ENCODE peak calls at places on chromosomes 16 and 17, in ten cellular contexts. One of them, this sample, is unnamed.

GRCh38 chr16:68072038-68072695 is 13.0 kb upstream of the NFATC3 start:
- DNase-seq in skeletal muscle cell: no peak
- DNase-seq in DMS79 treated with DMSO at 0.1 percent for 48 hours: no peak
- DNase-seq in caudate nucleus: no peak
- DNase-seq in CD14-positive monocyte: no peak
- DNase-seq in non-pigmented ciliary epithelial cell: no peak
- DNase-seq in RWPE1: peak
- DNase-seq in HEK293T: no peak
- DNase-seq in memory B cell: no peak
- DNase-seq in LoVo: peak
- DNase-seq in this sample: peak

GRCh38 chr17:83196088-83196765 is 116.8 kb downstream of the METRNL start:
- DNase-seq in skeletal muscle cell: peak
- DNase-seq in DMS79 treated with DMSO at 0.1 percent for 48 hours: no peak
- DNase-seq in caudate nucleus: no peak
- DNase-seq in CD14-positive monocyte: peak
- DNase-seq in non-pigmented ciliary epithelial cell: no peak
- DNase-seq in RWPE1: no peak
- DNase-seq in HEK293T: no peak
- DNase-seq in memory B cell: no peak
- DNase-seq in LoVo: no peak
- DNase-seq in this sample: peak

GRCh38 chr16:474420-475122 is 49.1 kb downstream of the RAB11FIP3 start:
- DNase-seq in skeletal muscle cell: no peak
- DNase-seq in DMS79 treated with DMSO at 0.1 percent for 48 hours: no peak
- DNase-seq in caudate nucleus: peak
- DNase-seq in CD14-positive monocyte: no peak
- DNase-seq in non-pigmented ciliary epithelial cell: no peak
- DNase-seq in RWPE1: no peak
- DNase-seq in HEK293T: no peak
- DNase-seq in memory B cell: no peak
- DNase-seq in LoVo: no peak
- DNase-seq in this sample: no peak

GRCh38 chr17:63775420-63775819 is 1.4 kb downstream of the DDX42 start:
- DNase-seq in skeletal muscle cell: no peak
- DNase-seq in DMS79 treated with DMSO at 0.1 percent for 48 hours: no peak
- DNase-seq in caudate nucleus: no peak
- DNase-seq in CD14-positive monocyte: no peak
- DNase-seq in non-pigmented ciliary epithelial cell: no peak
- DNase-seq in RWPE1: no peak
- DNase-seq in HEK293T: no peak
- DNase-seq in memory B cell: no peak
- DNase-seq in LoVo: no peak
- DNase-seq in this sample: peak

GRCh38 chr17:46841561-46842379 is 9.6 kb upstream of the WNT9B start:
- DNase-seq in skeletal muscle cell: no peak
- DNase-seq in DMS79 treated with DMSO at 0.1 percent for 48 hours: no peak
- DNase-seq in caudate nucleus: no peak
- DNase-seq in CD14-positive monocyte: no peak
- DNase-seq in non-pigmented ciliary epithelial cell: no peak
- DNase-seq in RWPE1: no peak
- DNase-seq in HEK293T: peak
- DNase-seq in memory B cell: no peak
- DNase-seq in LoVo: no peak
- DNase-seq in this sample: peak

GRCh38 chr16:53081686-53082407 is 27.1 kb downstream of the CHD9 start:
- DNase-seq in skeletal muscle cell: no peak
- DNase-seq in DMS79 treated with DMSO at 0.1 percent for 48 hours: no peak
- DNase-seq in caudate nucleus: no peak
- DNase-seq in CD14-positive monocyte: no peak
- DNase-seq in non-pigmented ciliary epithelial cell: no peak
- DNase-seq in RWPE1: no peak
- DNase-seq in HEK293T: no peak
- DNase-seq in memory B cell: no peak
- DNase-seq in LoVo: no peak
- DNase-seq in this sample: no peak

GRCh38 chr17:81050645-81051625 is 16.0 kb downstream of the BAIAP2 start:
- DNase-seq in skeletal muscle cell: no peak
- DNase-seq in DMS79 treated with DMSO at 0.1 percent for 48 hours: no peak
- DNase-seq in caudate nucleus: no peak
- DNase-seq in CD14-positive monocyte: no peak
- DNase-seq in non-pigmented ciliary epithelial cell: no peak
- DNase-seq in RWPE1: no peak
- DNase-seq in HEK293T: no peak
- DNase-seq in memory B cell: no peak
- DNase-seq in LoVo: no peak
- DNase-seq in this sample: no peak

GRCh38 chr17:15431766-15432165 is 35.7 kb downstream of the CDRT4 start:
- DNase-seq in skeletal muscle cell: no peak
- DNase-seq in DMS79 treated with DMSO at 0.1 percent for 48 hours: no peak
- DNase-seq in caudate nucleus: no peak
- DNase-seq in CD14-positive monocyte: no peak
- DNase-seq in non-pigmented ciliary epithelial cell: no peak
- DNase-seq in RWPE1: no peak
- DNase-seq in HEK293T: no peak
- DNase-seq in memory B cell: no peak
- DNase-seq in LoVo: no peak
- DNase-seq in this sample: no peak

GRCh38 chr16:57013268-57013667 is 23.9 kb downstream of the NLRC5 start:
- DNase-seq in skeletal muscle cell: no peak
- DNase-seq in DMS79 treated with DMSO at 0.1 percent for 48 hours: no peak
- DNase-seq in caudate nucleus: no peak
- DNase-seq in CD14-positive monocyte: no peak
- DNase-seq in non-pigmented ciliary epithelial cell: peak
- DNase-seq in RWPE1: no peak
- DNase-seq in HEK293T: no peak
- DNase-seq in memory B cell: no peak
- DNase-seq in LoVo: no peak
- DNase-seq in this sample: peak

GRCh38 chr17:3385869-3386816 is at the start of gene OR3A2:
- DNase-seq in skeletal muscle cell: no peak
- DNase-seq in DMS79 treated with DMSO at 0.1 percent for 48 hours: no peak
- DNase-seq in caudate nucleus: no peak
- DNase-seq in CD14-positive monocyte: no peak
- DNase-seq in non-pigmented ciliary epithelial cell: no peak
- DNase-seq in RWPE1: peak
- DNase-seq in HEK293T: no peak
- DNase-seq in memory B cell: no peak
- DNase-seq in LoVo: no peak
- DNase-seq in this sample: no peak

GRCh38 chr16:726438-727290 is at the start of the genes CCDC78 and HAGHL:
- DNase-seq in skeletal muscle cell: no peak
- DNase-seq in DMS79 treated with DMSO at 0.1 percent for 48 hours: no peak
- DNase-seq in caudate nucleus: no peak
- DNase-seq in CD14-positive monocyte: no peak
- DNase-seq in non-pigmented ciliary epithelial cell: no peak
- DNase-seq in RWPE1: no peak
- DNase-seq in HEK293T: peak
- DNase-seq in memory B cell: peak
- DNase-seq in LoVo: peak
- DNase-seq in this sample: peak

GRCh38 chr16:9055661-9056060 is 35.8 kb upstream of the HAPSTR1 start:
- DNase-seq in skeletal muscle cell: no peak
- DNase-seq in DMS79 treated with DMSO at 0.1 percent for 48 hours: no peak
- DNase-seq in caudate nucleus: no peak
- DNase-seq in CD14-positive monocyte: no peak
- DNase-seq in non-pigmented ciliary epithelial cell: no peak
- DNase-seq in RWPE1: no peak
- DNase-seq in HEK293T: no peak
- DNase-seq in memory B cell: no peak
- DNase-seq in LoVo: no peak
- DNase-seq in this sample: peak

GRCh38 chr17:67671492-67671891 is 46.2 kb upstream of the NOL11 start:
- DNase-seq in skeletal muscle cell: no peak
- DNase-seq in DMS79 treated with DMSO at 0.1 percent for 48 hours: no peak
- DNase-seq in caudate nucleus: no peak
- DNase-seq in CD14-positive monocyte: no peak
- DNase-seq in non-pigmented ciliary epithelial cell: no peak
- DNase-seq in RWPE1: no peak
- DNase-seq in HEK293T: peak
- DNase-seq in memory B cell: no peak
- DNase-seq in LoVo: no peak
- DNase-seq in this sample: no peak

GRCh38 chr16:31211960-31212359 is 2.0 kb upstream of the TRIM72 start:
- DNase-seq in skeletal muscle cell: no peak
- DNase-seq in DMS79 treated with DMSO at 0.1 percent for 48 hours: no peak
- DNase-seq in caudate nucleus: no peak
- DNase-seq in CD14-positive monocyte: no peak
- DNase-seq in non-pigmented ciliary epithelial cell: no peak
- DNase-seq in RWPE1: no peak
- DNase-seq in HEK293T: no peak
- DNase-seq in memory B cell: no peak
- DNase-seq in LoVo: no peak
- DNase-seq in this sample: no peak

GRCh38 chr16:69613283-69614154 is 47.8 kb downstream of the NFAT5 start:
- DNase-seq in skeletal muscle cell: peak
- DNase-seq in DMS79 treated with DMSO at 0.1 percent for 48 hours: no peak
- DNase-seq in caudate nucleus: no peak
- DNase-seq in CD14-positive monocyte: no peak
- DNase-seq in non-pigmented ciliary epithelial cell: no peak
- DNase-seq in RWPE1: peak
- DNase-seq in HEK293T: no peak
- DNase-seq in memory B cell: no peak
- DNase-seq in LoVo: peak
- DNase-seq in this sample: peak

GRCh38 chr16:58409316-58409973 is 17.2 kb downstream of the GINS3 start:
- DNase-seq in skeletal muscle cell: peak
- DNase-seq in DMS79 treated with DMSO at 0.1 percent for 48 hours: no peak
- DNase-seq in caudate nucleus: no peak
- DNase-seq in CD14-positive monocyte: no peak
- DNase-seq in non-pigmented ciliary epithelial cell: no peak
- DNase-seq in RWPE1: peak
- DNase-seq in HEK293T: no peak
- DNase-seq in memory B cell: no peak
- DNase-seq in LoVo: peak
- DNase-seq in this sample: peak

GRCh38 chr17:74235040-74235581 is 21.7 kb downstream of the TTYH2 start:
- DNase-seq in skeletal muscle cell: no peak
- DNase-seq in DMS79 treated with DMSO at 0.1 percent for 48 hours: no peak
- DNase-seq in caudate nucleus: peak
- DNase-seq in CD14-positive monocyte: no peak
- DNase-seq in non-pigmented ciliary epithelial cell: no peak
- DNase-seq in RWPE1: no peak
- DNase-seq in HEK293T: no peak
- DNase-seq in memory B cell: no peak
- DNase-seq in LoVo: no peak
- DNase-seq in this sample: no peak

GRCh38 chr17:62966426-62967110 is 533 bp downstream of the TANC2 start:
- DNase-seq in skeletal muscle cell: no peak
- DNase-seq in DMS79 treated with DMSO at 0.1 percent for 48 hours: peak
- DNase-seq in caudate nucleus: no peak
- DNase-seq in CD14-positive monocyte: no peak
- DNase-seq in non-pigmented ciliary epithelial cell: no peak
- DNase-seq in RWPE1: peak
- DNase-seq in HEK293T: peak
- DNase-seq in memory B cell: no peak
- DNase-seq in LoVo: peak
- DNase-seq in this sample: peak

GRCh38 chr16:70496513-70496912 is 26.8 kb downstream of the COG4 start:
- DNase-seq in skeletal muscle cell: no peak
- DNase-seq in DMS79 treated with DMSO at 0.1 percent for 48 hours: no peak
- DNase-seq in caudate nucleus: no peak
- DNase-seq in CD14-positive monocyte: no peak
- DNase-seq in non-pigmented ciliary epithelial cell: no peak
- DNase-seq in RWPE1: no peak
- DNase-seq in HEK293T: no peak
- DNase-seq in memory B cell: no peak
- DNase-seq in LoVo: no peak
- DNase-seq in this sample: no peak

GRCh38 chr17:46994993-46995392 is 15.9 kb upstream of the RPRML start:
- DNase-seq in skeletal muscle cell: no peak
- DNase-seq in DMS79 treated with DMSO at 0.1 percent for 48 hours: no peak
- DNase-seq in caudate nucleus: no peak
- DNase-seq in CD14-positive monocyte: no peak
- DNase-seq in non-pigmented ciliary epithelial cell: no peak
- DNase-seq in RWPE1: no peak
- DNase-seq in HEK293T: no peak
- DNase-seq in memory B cell: no peak
- DNase-seq in LoVo: no peak
- DNase-seq in this sample: no peak

GRCh38 chr16:981695-982151 is at the start of gene SOX8:
- DNase-seq in skeletal muscle cell: no peak
- DNase-seq in DMS79 treated with DMSO at 0.1 percent for 48 hours: no peak
- DNase-seq in caudate nucleus: no peak
- DNase-seq in CD14-positive monocyte: no peak
- DNase-seq in non-pigmented ciliary epithelial cell: no peak
- DNase-seq in RWPE1: no peak
- DNase-seq in HEK293T: no peak
- DNase-seq in memory B cell: no peak
- DNase-seq in LoVo: no peak
- DNase-seq in this sample: peak

GRCh38 chr16:28538733-28539596 is at the start of gene NUPR1:
- DNase-seq in skeletal muscle cell: peak
- DNase-seq in DMS79 treated with DMSO at 0.1 percent for 48 hours: no peak
- DNase-seq in caudate nucleus: peak
- DNase-seq in CD14-positive monocyte: no peak
- DNase-seq in non-pigmented ciliary epithelial cell: peak
- DNase-seq in RWPE1: peak
- DNase-seq in HEK293T: peak
- DNase-seq in memory B cell: no peak
- DNase-seq in LoVo: peak
- DNase-seq in this sample: peak

GRCh38 chr17:43878260-43879082 is 28.9 kb downstream of the MPP2 start:
- DNase-seq in skeletal muscle cell: peak
- DNase-seq in DMS79 treated with DMSO at 0.1 percent for 48 hours: peak
- DNase-seq in caudate nucleus: peak
- DNase-seq in CD14-positive monocyte: no peak
- DNase-seq in non-pigmented ciliary epithelial cell: peak
- DNase-seq in RWPE1: peak
- DNase-seq in HEK293T: peak
- DNase-seq in memory B cell: peak
- DNase-seq in LoVo: peak
- DNase-seq in this sample: peak

GRCh38 chr17:63193827-63194226 is 227.8 kb downstream of the TANC2 start:
- DNase-seq in skeletal muscle cell: no peak
- DNase-seq in DMS79 treated with DMSO at 0.1 percent for 48 hours: no peak
- DNase-seq in caudate nucleus: no peak
- DNase-seq in CD14-positive monocyte: no peak
- DNase-seq in non-pigmented ciliary epithelial cell: no peak
- DNase-seq in RWPE1: no peak
- DNase-seq in HEK293T: no peak
- DNase-seq in memory B cell: no peak
- DNase-seq in LoVo: no peak
- DNase-seq in this sample: peak

GRCh38 chr17:48737330-48738043 is 8.9 kb upstream of the HOXB13 start:
- DNase-seq in skeletal muscle cell: no peak
- DNase-seq in DMS79 treated with DMSO at 0.1 percent for 48 hours: no peak
- DNase-seq in caudate nucleus: no peak
- DNase-seq in CD14-positive monocyte: no peak
- DNase-seq in non-pigmented ciliary epithelial cell: no peak
- DNase-seq in RWPE1: no peak
- DNase-seq in HEK293T: no peak
- DNase-seq in memory B cell: no peak
- DNase-seq in LoVo: no peak
- DNase-seq in this sample: no peak

GRCh38 chr17:3526971-3527370 is 30.6 kb downstream of the TRPV3 start:
- DNase-seq in skeletal muscle cell: no peak
- DNase-seq in DMS79 treated with DMSO at 0.1 percent for 48 hours: no peak
- DNase-seq in caudate nucleus: no peak
- DNase-seq in CD14-positive monocyte: no peak
- DNase-seq in non-pigmented ciliary epithelial cell: no peak
- DNase-seq in RWPE1: no peak
- DNase-seq in HEK293T: no peak
- DNase-seq in memory B cell: no peak
- DNase-seq in LoVo: no peak
- DNase-seq in this sample: no peak

GRCh38 chr16:78183886-78184553 is 84.6 kb downstream of the WWOX start:
- DNase-seq in skeletal muscle cell: no peak
- DNase-seq in DMS79 treated with DMSO at 0.1 percent for 48 hours: peak
- DNase-seq in caudate nucleus: no peak
- DNase-seq in CD14-positive monocyte: no peak
- DNase-seq in non-pigmented ciliary epithelial cell: no peak
- DNase-seq in RWPE1: no peak
- DNase-seq in HEK293T: peak
- DNase-seq in memory B cell: no peak
- DNase-seq in LoVo: no peak
- DNase-seq in this sample: peak

GRCh38 chr16:46894011-46894672 is 10.0 kb downstream of the GPT2 start:
- DNase-seq in skeletal muscle cell: no peak
- DNase-seq in DMS79 treated with DMSO at 0.1 percent for 48 hours: no peak
- DNase-seq in caudate nucleus: no peak
- DNase-seq in CD14-positive monocyte: no peak
- DNase-seq in non-pigmented ciliary epithelial cell: no peak
- DNase-seq in RWPE1: no peak
- DNase-seq in HEK293T: no peak
- DNase-seq in memory B cell: no peak
- DNase-seq in LoVo: no peak
- DNase-seq in this sample: peak

This sample was measured in GM23248.